ENCODE peak calls at places on chromosomes 3 and 15, in eight cellular contexts. I is stimulated activated CD8-positive, alpha-beta memory T cell treated with anti-CD3 and anti-CD28 coated beads, Interleukin-7, amount 100 ng/mL, for 24 hours; S is AG08395; V is neuronal stem cell; M is sciatic nerve; Z is T-cell; L is osteocyte; E is NCI-H2081 treated with DMSO at 0.1 percent for 48 hours. B is an unnamed sample.

GRCh38 chr3:71225951-71226564 is 357.5 kb downstream of the FOXP1 start:
- DNase-seq in V (no peak), Z (no peak), E (no peak), L (no peak), S (no peak), M (no peak), I (no peak), B (no peak)

GRCh38 chr3:54631507-54632280 is 296.2 kb downstream of the LRTM1 start:
- DNase-seq in Z (no peak), M (no peak), I (no peak), L (no peak), S (no peak), E (no peak), V (no peak), B (no peak)

GRCh38 chr3:157512534-157512933 is 9.3 kb upstream of the VEPH1 start:
- DNase-seq in M (no peak), S (no peak), V (no peak), E (no peak), L (no peak), Z (no peak), I (no peak), B (no peak)

GRCh38 chr15:66907826-66908502 is 157.4 kb upstream of the SMAD3 start:
- DNase-seq in S (peak), L (no peak), Z (no peak), V (no peak), M (no peak), I (no peak), E (no peak), B (no peak)

GRCh38 chr15:100132309-100132708 is 209.5 kb downstream of the ADAMTS17 start:
- DNase-seq in S (no peak), E (no peak), V (no peak), M (no peak), L (no peak), I (no peak), Z (no peak), B (no peak)

GRCh38 chr3:16171009-16171408 is 3.5 kb upstream of the GALNT15 start:
- DNase-seq in E (no peak), V (no peak), I (no peak), Z (no peak), M (no peak), L (no peak), S (no peak), B (no peak)

GRCh38 chr15:90037961-90038633 is 37.0 kb downstream of the ZNF710 start:
- DNase-seq in L (no peak), M (no peak), E (no peak), V (no peak), Z (peak), I (no peak), S (no peak), B (no peak)

GRCh38 chr3:52779411-52780297 is 2.3 kb downstream of the ITIH1 start:
- DNase-seq in E (no peak), M (peak), L (no peak), I (no peak), V (no peak), Z (no peak), S (no peak), B (no peak)

GRCh38 chr15:25715536-25716413 is 147.4 kb downstream of the ATP10A start:
- DNase-seq in M (no peak), E (no peak), L (no peak), V (no peak), Z (no peak), S (no peak), I (no peak), B (no peak)

GRCh38 chr15:34964277-34964676 is 5.3 kb downstream of the AQR start:
- DNase-seq in Z (no peak), E (no peak), L (no peak), M (no peak), S (no peak), V (no peak), I (no peak), B (no peak)

B was measured in astrocyte of the cerebellum.